ENCODE peak calls at places on chromosomes 16 and 17, in eight cellular contexts. W is activated B cell treated with CpG ODN at 0.5 μM for 24 hours; J is retina; A is stimulated activated naive CD4-positive, alpha-beta T cell; C is Right ventricle myocardium superior; H is substantia nigra; R is H54; D is AG04449. M is an unnamed sample.

GRCh38 chr17:6669479-6670212 is 18.1 kb downstream of the C17orf100 start:
- DNase-seq in W (no peak), J (no peak), A (no peak), C (no peak), H (no peak), R (no peak), D (no peak), M (no peak)

GRCh38 chr17:44608732-44609435 is 47.4 kb upstream of the MEIOC start:
- DNase-seq in W (no peak), J (peak), A (no peak), C (no peak), H (no peak), R (no peak), D (no peak), M (no peak)

GRCh38 chr16:88533945-88534641 is 36.1 kb upstream of the ZC3H18 start:
- DNase-seq in W (peak), J (peak), A (peak), C (peak), H (peak), R (peak), D (no peak), M (peak)

GRCh38 chr16:68760671-68761275 is 23.7 kb downstream of the CDH1 start:
- DNase-seq in W (no peak), J (no peak), A (no peak), C (no peak), H (peak), R (peak), D (no peak), M (no peak)

GRCh38 chr17:80413771-80414507 is 1.0 kb upstream of the ENDOV start:
- DNase-seq in W (no peak), J (no peak), A (no peak), C (no peak), H (no peak), R (no peak), D (no peak), M (no peak)

GRCh38 chr17:8892338-8892690 is 24.8 kb upstream of the PIK3R6 start:
- DNase-seq in W (no peak), J (no peak), A (no peak), C (no peak), H (no peak), R (no peak), D (no peak), M (no peak)

GRCh38 chr16:1745181-1745899 is 26.0 kb downstream of the NME3 start:
- DNase-seq in W (no peak), J (no peak), A (no peak), C (no peak), H (no peak), R (peak), D (peak), M (no peak)

GRCh38 chr17:42310281-42311156 is 22.2 kb downstream of the STAT5A start:
- DNase-seq in W (no peak), J (no peak), A (no peak), C (no peak), H (no peak), R (no peak), D (no peak), M (no peak)

GRCh38 chr16:85709766-85710423 is 21.1 kb upstream of the GINS2 start:
- DNase-seq in W (no peak), J (peak), A (no peak), C (no peak), H (no peak), R (no peak), D (no peak), M (no peak)

GRCh38 chr16:54397190-54397835 is 110.7 kb upstream of the IRX3 start:
- DNase-seq in W (no peak), J (no peak), A (no peak), C (no peak), H (no peak), R (no peak), D (peak), M (no peak)

GRCh38 chr17:10243905-10244844 is 45.8 kb upstream of the GAS7 start:
- DNase-seq in W (no peak), J (no peak), A (no peak), C (no peak), H (no peak), R (no peak), D (no peak), M (no peak)

GRCh38 chr17:19769946-19770652 is 22.0 kb upstream of the ALDH3A1 start:
- DNase-seq in W (no peak), J (no peak), A (no peak), C (no peak), H (no peak), R (no peak), D (peak), M (no peak)

GRCh38 chr16:25966172-25967097 is 274.7 kb downstream of the HS3ST4 start:
- DNase-seq in W (no peak), J (no peak), A (no peak), C (no peak), H (no peak), R (no peak), D (no peak), M (no peak)

GRCh38 chr16:81198635-81199034 is 39.9 kb upstream of the BCO1 start:
- DNase-seq in W (no peak), J (no peak), A (no peak), C (no peak), H (no peak), R (no peak), D (no peak), M (no peak)

GRCh38 chr17:76363107-76363801 is 9.5 kb upstream of the PRPSAP1 start:
- DNase-seq in W (no peak), J (no peak), A (no peak), C (no peak), H (no peak), R (no peak), D (no peak), M (no peak)

GRCh38 chr17:44279586-44280344 is 11.8 kb upstream of the SLC4A1 start:
- DNase-seq in W (no peak), J (no peak), A (no peak), C (peak), H (peak), R (peak), D (peak), M (no peak)

GRCh38 chr17:34151081-34151480 is 104.0 kb upstream of the CCL2 start:
- DNase-seq in W (no peak), J (no peak), A (no peak), C (no peak), H (no peak), R (no peak), D (no peak), M (no peak)

GRCh38 chr16:69404275-69404805 is 18.5 kb upstream of the TERF2 start:
- DNase-seq in W (no peak), J (peak), A (no peak), C (no peak), H (no peak), R (no peak), D (peak), M (no peak)

GRCh38 chr17:45131616-45132301 is 556 bp downstream of the PLCD3 start:
- DNase-seq in W (peak), J (peak), A (peak), C (peak), H (peak), R (no peak), D (no peak), M (peak)

GRCh38 chr17:1304522-1304921 is 25.1 kb downstream of the TRARG1 start:
- DNase-seq in W (no peak), J (no peak), A (no peak), C (no peak), H (no peak), R (no peak), D (no peak), M (no peak)

GRCh38 chr17:43212641-43213490 is 1.2 kb downstream of the TMEM106A start:
- DNase-seq in W (no peak), J (no peak), A (no peak), C (no peak), H (no peak), R (no peak), D (no peak), M (no peak)

GRCh38 chr17:1577186-1577585 is 14.6 kb upstream of the PITPNA start:
- DNase-seq in W (no peak), J (no peak), A (no peak), C (peak), H (peak), R (peak), D (peak), M (no peak)

GRCh38 chr17:15171433-15172047 is 93.6 kb downstream of the PMP22 start:
- DNase-seq in W (no peak), J (peak), A (no peak), C (peak), H (peak), R (peak), D (no peak), M (no peak)

GRCh38 chr16:70704586-70704985 is 18.7 kb upstream of the MTSS2 start:
- DNase-seq in W (no peak), J (no peak), A (no peak), C (no peak), H (no peak), R (no peak), D (no peak), M (no peak)

GRCh38 chr17:76142044-76143041 is 1.3 kb upstream of the FOXJ1 start:
- DNase-seq in W (no peak), J (peak), A (no peak), C (no peak), H (no peak), R (no peak), D (no peak), M (no peak)

GRCh38 chr17:82980632-82981031 is 98.8 kb upstream of the METRNL start:
- DNase-seq in W (no peak), J (no peak), A (no peak), C (no peak), H (no peak), R (no peak), D (no peak), M (no peak)

GRCh38 chr16:86798247-86799041 is 220.1 kb downstream of the FOXL1 start:
- DNase-seq in W (no peak), J (no peak), A (no peak), C (no peak), H (no peak), R (no peak), D (no peak), M (no peak)

GRCh38 chr16:4273858-4274291 is 1.1 kb upstream of the TFAP4 start:
- DNase-seq in W (peak), J (peak), A (peak), C (peak), H (peak), R (peak), D (no peak), M (no peak)

GRCh38 chr17:33949100-33949499 is 306.0 kb upstream of the CCL2 start:
- DNase-seq in W (no peak), J (no peak), A (no peak), C (no peak), H (no peak), R (no peak), D (no peak), M (no peak)

M was measured in T-cell.